ENCODE peak calls at places on chromosomes 5 and 9, in six cellular contexts. X is amygdala; A is GM12891; H is stimulated activated CD4-positive, alpha-beta T cell treated with anti-CD3 and anti-CD28 coated beads, TNF-alpha, amount 100 ng/mL, for 24 hours; C is T-helper 1 cell; B is H9. D is an unnamed sample.

GRCh38 chr5:80399553-80400239 is 8.2 kb upstream of the ZFYVE16 start:
- DNase-seq in X (no peak), B (no peak), A (no peak), H (no peak), C (no peak), D (no peak)

GRCh38 chr9:35658894-35659220 is 765 bp downstream of the CCDC107 start:
- DNase-seq in B (no peak), C (no peak), A (no peak), H (no peak), X (no peak), D (no peak)

GRCh38 chr9:69645488-69645887 is 26.7 kb downstream of the APBA1 start:
- DNase-seq in X (no peak), C (no peak), H (no peak), B (peak), A (no peak), D (no peak)

GRCh38 chr5:96300986-96301385 is 132.1 kb downstream of the PCSK1 start:
- DNase-seq in C (no peak), A (no peak), H (no peak), X (no peak), B (no peak), D (no peak)

GRCh38 chr9:128927731-128928411 is 7.1 kb downstream of the PHYHD1 start:
- DNase-seq in B (peak), C (peak), A (no peak), H (peak), X (no peak), D (peak)

GRCh38 chr5:97183100-97183929 is at the start of gene RIOK2:
- DNase-seq in C (peak), A (peak), B (peak), H (peak), X (peak), D (peak)

GRCh38 chr9:6842584-6842947 is 84.8 kb downstream of the KDM4C start:
- DNase-seq in X (no peak), H (no peak), B (no peak), C (no peak), A (no peak), D (no peak)

GRCh38 chr9:116389546-116390305 is 236.1 kb downstream of the PAPPA start:
- DNase-seq in B (no peak), A (no peak), X (no peak), C (no peak), H (no peak), D (no peak)

GRCh38 chr9:70936536-70936935 is 184.9 kb downstream of the TRPM3 start:
- DNase-seq in X (no peak), A (no peak), C (no peak), H (no peak), B (no peak), D (no peak)

GRCh38 chr5:171425596-171426244 is 6.3 kb downstream of the FGF18 start:
- DNase-seq in A (no peak), X (no peak), C (no peak), B (peak), H (no peak), D (no peak)

GRCh38 chr9:98302938-98303337 is 47.5 kb upstream of the TBC1D2 start:
- DNase-seq in B (no peak), C (no peak), X (no peak), A (no peak), H (no peak), D (no peak)

GRCh38 chr9:113593682-113594281 is 130.3 kb downstream of the RGS3 start:
- DNase-seq in A (peak), C (no peak), X (no peak), H (no peak), B (peak), D (no peak)

GRCh38 chr5:132481243-132482211 is 9.0 kb downstream of the IRF1 start:
- DNase-seq in X (no peak), A (no peak), B (no peak), H (no peak), C (no peak), D (no peak)

GRCh38 chr9:23825143-23825531 is 903 bp downstream of the ELAVL2 start:
- DNase-seq in X (no peak), C (no peak), H (no peak), A (no peak), B (peak), D (no peak)

GRCh38 chr9:129252937-129253819 is 75.1 kb upstream of the IER5L start:
- DNase-seq in A (no peak), B (no peak), H (no peak), X (no peak), C (no peak), D (no peak)

GRCh38 chr5:95102687-95103086 is 182.2 kb downstream of the MCTP1 start:
- DNase-seq in H (no peak), X (no peak), C (no peak), A (no peak), B (no peak), D (no peak)

GRCh38 chr9:12777149-12778010 is 2.6 kb downstream of the LURAP1L start:
- DNase-seq in B (no peak), H (no peak), A (no peak), C (no peak), X (no peak), D (no peak)

GRCh38 chr5:84437673-84438315 is 53.1 kb upstream of the EDIL3 start:
- DNase-seq in B (no peak), X (no peak), H (no peak), C (no peak), A (no peak), D (no peak)

GRCh38 chr5:136814621-136815378 is 449.5 kb upstream of the TRPC7 start:
- DNase-seq in H (no peak), X (no peak), B (no peak), C (no peak), A (no peak), D (no peak)

GRCh38 chr9:10007356-10007755 is 605.4 kb downstream of the PTPRD start:
- DNase-seq in H (no peak), B (no peak), C (no peak), X (no peak), A (no peak), D (no peak)

GRCh38 chr5:97097348-97098220 is 44.8 kb downstream of the LIX1 start:
- DNase-seq in B (no peak), C (no peak), H (no peak), A (no peak), X (no peak), D (no peak)

GRCh38 chr5:109619024-109619460 is 70.7 kb upstream of the MAN2A1 start:
- DNase-seq in B (no peak), A (no peak), C (no peak), X (no peak), H (no peak), D (no peak)

GRCh38 chr5:32126691-32127090 is 47.4 kb downstream of the GOLPH3 start:
- DNase-seq in B (no peak), H (no peak), A (no peak), X (no peak), C (no peak), D (no peak)

GRCh38 chr9:8817335-8817734 is 1017.8 kb upstream of the DMAC1 start:
- DNase-seq in A (no peak), H (no peak), C (no peak), B (no peak), X (no peak), D (no peak)

GRCh38 chr5:51225671-51226419 is 157.4 kb upstream of the ISL1 start:
- DNase-seq in C (no peak), B (no peak), H (no peak), A (no peak), X (no peak), D (no peak)

GRCh38 chr5:36443941-36444340 is 142.2 kb upstream of the RANBP3L start:
- DNase-seq in B (no peak), H (no peak), A (no peak), C (no peak), X (no peak), D (no peak)

GRCh38 chr5:148403344-148403743 is 19.6 kb downstream of the FBXO38 start:
- DNase-seq in A (no peak), B (no peak), H (no peak), C (no peak), X (no peak), D (no peak)

GRCh38 chr5:159902444-159903121 is 13.7 kb upstream of the ADRA1B start:
- DNase-seq in B (no peak), H (no peak), A (no peak), X (no peak), C (no peak), D (no peak)

GRCh38 chr5:135833961-135834638 is 363 bp upstream of the SLC25A48 start:
- DNase-seq in B (no peak), C (no peak), X (no peak), A (no peak), H (no peak), D (no peak)

GRCh38 chr5:51968756-51969155 is 585.5 kb downstream of the ISL1 start:
- DNase-seq in B (no peak), A (no peak), H (no peak), X (no peak), C (no peak), D (no peak)

GRCh38 chr9:123335227-123335985 is 20.6 kb upstream of the CRB2 start:
- DNase-seq in C (no peak), A (no peak), B (no peak), H (no peak), X (no peak), D (no peak)

GRCh38 chr5:171162602-171163001 is 146.4 kb upstream of the TLX3 start:
- DNase-seq in B (peak), X (no peak), C (no peak), H (no peak), A (no peak), D (no peak)

GRCh38 chr5:395921-396714 is 46.9 kb upstream of the EXOC3 start:
- DNase-seq in B (no peak), X (no peak), H (no peak), C (no peak), A (no peak), D (no peak)

GRCh38 chr5:93022770-93023169 is 558.2 kb downstream of the NR2F1-AS1 start:
- DNase-seq in C (no peak), A (no peak), X (no peak), H (no peak), B (no peak), D (no peak)

D was measured in effector CD4-positive, alpha-beta T cell.